ENCODE peak calls at places on chromosome 7, in seven cellular contexts. D is fibroblast of lung, S is DND-41, H is H9, R is HCT116, J is PC-3, E is GM23248. Z is an unnamed sample.

GRCh38 chr7:818031-818699 is 14.1 kb upstream of the SUN1 start:
- DNase-seq in D (peak), R (peak), S (no peak), H (no peak), E (peak), J (peak), Z (no peak)

GRCh38 chr7:41272664-41273063 is 430.2 kb downstream of the INHBA start:
- DNase-seq in E (no peak), J (no peak), R (no peak), S (no peak), H (no peak), D (no peak), Z (no peak)

GRCh38 chr7:32958046-32959025 is 1.1 kb downstream of the FKBP9 start:
- DNase-seq in R (no peak), E (peak), J (no peak), S (no peak), H (peak), D (peak), Z (no peak)

GRCh38 chr7:77442631-77443420 is 26.7 kb upstream of the GSAP start:
- DNase-seq in J (peak), H (no peak), D (no peak), R (no peak), S (no peak), E (peak), Z (no peak)

GRCh38 chr7:139711991-139712753 is 65.6 kb downstream of the HIPK2 start:
- DNase-seq in J (no peak), D (no peak), E (no peak), H (peak), R (no peak), S (no peak), Z (no peak)

GRCh38 chr7:39228946-39229345 is 251.2 kb downstream of the POU6F2 start:
- DNase-seq in S (no peak), E (peak), H (peak), D (no peak), R (no peak), J (peak), Z (no peak)

GRCh38 chr7:131555565-131556054 is 818 bp downstream of the PODXL start:
- DNase-seq in R (no peak), D (no peak), E (peak), J (no peak), H (no peak), S (no peak), Z (no peak)

GRCh38 chr7:76037310-76037709 is 10.5 kb downstream of the STYXL1 start:
- DNase-seq in E (peak), J (peak), D (peak), H (no peak), R (no peak), S (no peak), Z (no peak)

GRCh38 chr7:128113839-128114238 is 82.6 kb upstream of the LRRC4 start:
- DNase-seq in D (no peak), R (no peak), E (no peak), H (no peak), J (no peak), S (no peak), Z (no peak)

GRCh38 chr7:82204694-82205093 is 238.9 kb downstream of the CACNA2D1 start:
- DNase-seq in D (peak), H (no peak), J (peak), E (peak), R (no peak), S (no peak), Z (peak)

GRCh38 chr7:130942211-130942964 is 208.4 kb upstream of the KLF14 start:
- DNase-seq in S (no peak), R (no peak), H (no peak), J (peak), D (peak), E (no peak), Z (no peak)

GRCh38 chr7:6725003-6725402 is 18.3 kb upstream of the ZNF12 start:
- DNase-seq in D (no peak), S (no peak), J (no peak), E (no peak), H (no peak), R (no peak), Z (no peak)

GRCh38 chr7:55957190-55957589 is 5.5 kb downstream of the MRPS17 start:
- DNase-seq in D (no peak), H (no peak), J (no peak), E (no peak), R (no peak), S (no peak), Z (no peak)

GRCh38 chr7:24896031-24896433 is 83.9 kb downstream of the OSBPL3 start:
- DNase-seq in E (no peak), H (no peak), S (peak), R (no peak), D (no peak), J (no peak), Z (no peak)

GRCh38 chr7:28144266-28144665 is 36.3 kb downstream of the JAZF1 start:
- DNase-seq in R (no peak), H (peak), J (no peak), D (no peak), E (no peak), S (no peak), Z (no peak)

GRCh38 chr7:11714205-11714604 is 117.8 kb downstream of the THSD7A start:
- DNase-seq in R (no peak), H (no peak), D (no peak), J (peak), E (no peak), S (no peak), Z (no peak)

GRCh38 chr7:6614941-6615737 is at the start of gene ZNF853:
- DNase-seq in S (no peak), E (no peak), H (no peak), R (no peak), D (no peak), J (no peak), Z (no peak)

GRCh38 chr7:134376693-134377092 is 60.0 kb upstream of the SLC35B4 start:
- DNase-seq in H (no peak), R (no peak), D (no peak), J (no peak), S (no peak), E (no peak), Z (no peak)

GRCh38 chr7:99422091-99422624 is 13.4 kb downstream of the BUD31 start:
- DNase-seq in S (no peak), E (no peak), H (no peak), D (no peak), J (no peak), R (no peak), Z (no peak)

GRCh38 chr7:116859323-116859722 is 3.1 kb upstream of the CAPZA2 start:
- DNase-seq in D (peak), R (no peak), E (peak), S (no peak), J (peak), H (no peak), Z (no peak)

GRCh38 chr7:72321081-72321480 is 91.1 kb downstream of the CALN1 start:
- DNase-seq in R (no peak), S (no peak), E (no peak), J (no peak), H (no peak), D (no peak), Z (no peak)

GRCh38 chr7:29684787-29685650 is 121.3 kb upstream of the WIPF3 start:
- DNase-seq in D (peak), H (peak), J (peak), S (peak), E (peak), R (peak), Z (no peak)

GRCh38 chr7:37488163-37488759 is 39.6 kb upstream of the ELMO1 start:
- DNase-seq in R (no peak), J (no peak), E (no peak), H (peak), D (peak), S (no peak), Z (no peak)

GRCh38 chr7:79386688-79387422 is 66.6 kb downstream of the MAGI2 start:
- DNase-seq in R (no peak), E (peak), H (no peak), S (no peak), D (peak), J (peak), Z (no peak)

GRCh38 chr7:55563596-55564325 is 8.5 kb downstream of the VOPP1 start:
- DNase-seq in J (peak), S (no peak), D (no peak), E (no peak), R (no peak), H (no peak), Z (no peak)

GRCh38 chr7:28773423-28774129 is 184.6 kb downstream of the TRIL start:
- DNase-seq in H (no peak), E (no peak), R (no peak), J (no peak), S (no peak), D (no peak), Z (no peak)

GRCh38 chr7:149714081-149714909 is 59.1 kb downstream of the ZNF467 start:
- DNase-seq in S (no peak), J (peak), D (peak), R (no peak), H (peak), E (peak), Z (no peak)

GRCh38 chr7:69534461-69535041 is 63.7 kb upstream of the AUTS2 start:
- DNase-seq in E (no peak), J (no peak), R (no peak), D (no peak), S (no peak), H (peak), Z (no peak)

GRCh38 chr7:128014864-128015263 is 16.4 kb downstream of the LRRC4 start:
- DNase-seq in H (no peak), J (no peak), D (peak), E (no peak), R (no peak), S (no peak), Z (no peak)

GRCh38 chr7:28432105-28432504 is 19.8 kb downstream of the CREB5 start:
- DNase-seq in D (no peak), S (no peak), R (no peak), H (no peak), E (peak), J (no peak), Z (no peak)

GRCh38 chr7:90421648-90422047 is 18.4 kb downstream of the CLDN12 start:
- DNase-seq in J (no peak), E (no peak), S (no peak), D (no peak), R (no peak), H (no peak), Z (no peak)

GRCh38 chr7:2738766-2739549 is 51.0 kb downstream of the AMZ1 start:
- DNase-seq in S (no peak), H (peak), J (no peak), D (no peak), E (no peak), R (no peak), Z (no peak)

GRCh38 chr7:131007439-131008330 is 273.7 kb upstream of the KLF14 start:
- DNase-seq in D (peak), H (peak), S (peak), R (peak), E (peak), J (peak), Z (no peak)

GRCh38 chr7:116780521-116780920 is 81.9 kb upstream of the CAPZA2 start:
- DNase-seq in E (no peak), S (no peak), D (no peak), H (no peak), R (no peak), J (no peak), Z (no peak)

GRCh38 chr7:53596230-53596629 is 560.8 kb downstream of the POM121L12 start:
- DNase-seq in R (no peak), S (no peak), D (no peak), J (peak), E (no peak), H (peak), Z (peak)

GRCh38 chr7:143381427-143382125 is 431 bp downstream of the ZYX start:
- DNase-seq in E (peak), R (no peak), S (no peak), H (peak), J (peak), D (peak), Z (no peak)

GRCh38 chr7:137454169-137455166 is 110.9 kb upstream of the PTN start:
- DNase-seq in S (no peak), H (no peak), E (peak), R (no peak), J (peak), D (peak), Z (no peak)
- H3K9ac ChIP-seq in S (no peak), H (no peak), E (peak), R (no peak), J (no peak), D (peak), Z (no peak)

DNA sequence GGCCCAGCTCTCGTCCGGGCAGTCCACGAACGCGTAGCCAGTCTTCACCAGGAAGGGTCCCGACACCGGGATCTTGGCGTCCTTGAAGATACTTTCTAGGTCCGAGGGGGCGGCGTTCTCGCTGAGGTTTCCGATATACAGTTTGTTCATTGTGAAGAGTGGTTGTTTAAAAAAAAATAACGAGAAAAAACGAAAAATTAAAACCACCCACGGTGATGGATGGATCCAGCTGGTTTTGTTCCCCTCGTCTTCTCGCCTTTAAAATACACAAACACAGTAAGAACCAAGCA is 385 bp downstream of the IGF2BP3 start:
- DNase-seq in R (no peak), E (no peak), S (no peak), D (no peak), J (no peak), H (no peak), Z (no peak)
- H3K9ac ChIP-seq in R (peak), E (peak), S (peak), D (peak), J (peak), H (peak), Z (peak)

DNA sequence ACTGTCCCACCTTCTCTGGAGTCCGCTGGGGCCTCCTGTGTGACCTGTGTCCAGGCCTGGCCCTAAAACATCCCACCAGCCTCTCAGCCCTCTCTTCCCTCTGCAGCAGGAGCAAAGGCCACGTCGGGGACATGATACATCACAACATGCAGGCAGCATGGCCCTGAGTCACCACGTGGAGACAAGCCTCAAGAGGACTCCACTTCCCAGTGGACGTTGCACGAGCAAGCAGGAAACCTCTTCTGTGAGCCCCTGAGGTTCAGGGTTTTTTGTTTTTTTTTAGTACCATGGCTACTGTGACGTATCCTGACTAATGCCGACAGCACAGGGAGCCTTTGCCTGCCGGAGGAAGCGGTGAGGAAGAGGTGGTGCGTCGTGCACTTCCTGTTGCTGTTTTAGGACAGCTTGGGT is 165.9 kb downstream of the DNAJB6 start:
- DNase-seq in H (peak), S (no peak), E (peak), D (no peak), R (no peak), J (peak), Z (no peak)
- H3K9ac ChIP-seq in H (no peak), S (no peak), E (no peak), D (no peak), R (no peak), J (no peak), Z (no peak)

GRCh38 chr7:151899513-151900360 is 22.8 kb upstream of the PRKAG2 start:
- DNase-seq in D (no peak), E (peak), J (no peak), S (no peak), R (no peak), H (no peak), Z (no peak)

GRCh38 chr7:151897201-151897711 is 20.3 kb upstream of the PRKAG2 start:
- DNase-seq in R (no peak), S (no peak), D (no peak), H (peak), E (no peak), J (peak), Z (no peak)

GRCh38 chr7:151896486-151896885 is 19.6 kb upstream of the PRKAG2 start:
- DNase-seq in E (no peak), S (no peak), J (no peak), D (no peak), H (no peak), R (no peak), Z (no peak)

GRCh38 chr7:151895695-151896485 is 19.0 kb upstream of the PRKAG2 start:
- DNase-seq in J (no peak), H (no peak), S (no peak), D (no peak), R (no peak), E (no peak), Z (no peak)

DNA sequence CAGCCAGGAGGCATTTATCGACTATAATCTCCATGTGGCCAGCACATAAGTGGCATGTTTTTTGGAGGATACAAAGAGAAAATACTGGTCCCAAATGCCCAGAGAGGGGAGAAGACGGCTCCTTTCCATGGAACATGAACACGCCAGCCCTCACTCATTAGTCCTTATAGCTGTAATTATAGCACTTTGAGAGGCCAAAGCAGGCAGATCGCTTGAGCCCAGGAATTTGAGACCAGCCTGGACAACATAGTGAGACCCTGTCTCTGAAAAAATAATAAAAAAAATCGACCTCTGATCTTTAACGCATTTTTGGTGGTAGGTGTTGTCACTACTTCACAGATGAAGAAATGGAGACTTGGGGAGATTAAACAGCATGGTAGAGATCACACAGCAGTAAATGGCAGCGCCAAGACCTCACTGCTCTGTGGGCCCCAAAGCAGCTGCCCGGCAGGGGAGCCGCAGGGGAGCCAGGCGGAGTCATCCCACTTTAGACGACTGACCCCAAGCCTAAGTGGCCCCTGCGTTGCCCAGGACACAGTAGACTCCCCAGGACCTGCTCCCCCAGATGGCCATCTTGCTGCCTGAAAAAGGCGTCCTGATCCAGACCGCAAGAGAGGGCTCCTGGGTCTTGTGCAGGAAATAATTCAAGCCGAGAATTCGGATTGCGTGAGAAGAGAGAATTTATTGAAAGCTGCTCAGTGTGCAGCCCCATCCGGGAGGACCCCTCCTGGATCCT is 21.2 kb upstream of the PRKAG2 start:
- DNase-seq in E (no peak), D (no peak), S (no peak), H (no peak), J (no peak), R (no peak), Z (no peak)
- H3K9ac ChIP-seq in E (no peak), D (no peak), S (no peak), H (no peak), J (no peak), R (no peak), Z (no peak)

GRCh38 chr7:111873963-111874693 is 311.8 kb upstream of the IMMP2L start:
- DNase-seq in E (peak), S (no peak), J (no peak), H (no peak), D (peak), R (no peak), Z (no peak)
- H3K9ac ChIP-seq in E (no peak), S (no peak), J (no peak), H (no peak), D (no peak), R (no peak), Z (no peak)